ENCODE peak calls at places on chromosome 13, in ten cellular contexts. H, R, T, N, L, S, X, I, K and V are unnamed samples.
A peak's percentile ranks its signal among the peaks of the same experiment; 100 is the strongest.

GRCh38 chr13:38636756-38637155 is 50.1 kb upstream of the FREM2 start:
- DNase-seq in H (no peak), R (no peak), T (peak; percentile 20), N (no peak), L (no peak), S (no peak), X (peak; percentile 67), I (no peak), K (no peak), V (no peak)

GRCh38 chr13:106295971-106296370 is 239.5 kb downstream of the EFNB2 start:
- DNase-seq in H (no peak), R (no peak), T (no peak), N (no peak), L (no peak), S (no peak), X (no peak), I (no peak), K (no peak), V (no peak)

GRCh38 chr13:49516467-49516866 is 20.7 kb downstream of the PHF11 start:
- DNase-seq in H (no peak), R (no peak), T (no peak), N (no peak), L (no peak), S (no peak), X (no peak), I (no peak), K (no peak), V (no peak)

GRCh38 chr13:114142640-114143490 is 10.4 kb upstream of the RASA3 start:
- DNase-seq in H (peak; percentile 92), R (peak; percentile 64), T (no peak), N (no peak), L (no peak), S (no peak), X (no peak), I (no peak), K (no peak), V (no peak)

GRCh38 chr13:45325806-45326205 is 15.2 kb downstream of the TPT1 start:
- DNase-seq in H (no peak), R (no peak), T (no peak), N (peak; percentile 84), L (no peak), S (peak; percentile 85), X (no peak), I (peak; percentile 62), K (no peak), V (no peak)

GRCh38 chr13:26816876-26817275 is 56.3 kb upstream of the GPR12 start:
- DNase-seq in H (no peak), R (no peak), T (no peak), N (no peak), L (no peak), S (no peak), X (no peak), I (no peak), K (no peak), V (no peak)

GRCh38 chr13:33285420-33286124 is at the start of gene STARD13:
- DNase-seq in H (peak; percentile 82), R (peak; percentile 98), T (peak; percentile 74), N (peak; percentile 98), L (peak; percentile 96), S (peak; percentile 98), X (peak; percentile 88), I (peak; percentile 96), K (peak; percentile 47), V (peak; percentile 59)

GRCh38 chr13:85441364-85441763 is 357.9 kb downstream of the SLITRK6 start:
- DNase-seq in H (no peak), R (no peak), T (no peak), N (no peak), L (no peak), S (no peak), X (no peak), I (no peak), K (no peak), V (no peak)

GRCh38 chr13:60583911-60584753 is 187.1 kb downstream of the TDRD3 start:
- DNase-seq in H (no peak), R (peak; percentile 77), T (no peak), N (peak; percentile 20), L (peak; percentile 49), S (peak; percentile 66), X (no peak), I (no peak), K (no peak), V (no peak)

GRCh38 chr13:99403458-99403971 is 96.3 kb upstream of the GPR183 start:
- DNase-seq in H (no peak), R (no peak), T (no peak), N (no peak), L (no peak), S (no peak), X (peak; percentile 30), I (no peak), K (no peak), V (no peak)

GRCh38 chr13:47545206-47545605 is 455.9 kb downstream of the SUCLA2 start:
- DNase-seq in H (no peak), R (no peak), T (no peak), N (no peak), L (no peak), S (no peak), X (no peak), I (no peak), K (no peak), V (no peak)

GRCh38 chr13:38386421-38386820 is 36.8 kb downstream of the UFM1 start:
- DNase-seq in H (no peak), R (no peak), T (no peak), N (peak; percentile 18), L (no peak), S (peak; percentile 47), X (no peak), I (no peak), K (no peak), V (no peak)

GRCh38 chr13:109795021-109795420 is 8.6 kb upstream of the IRS2 start:
- DNase-seq in H (no peak), R (no peak), T (no peak), N (no peak), L (no peak), S (no peak), X (no peak), I (no peak), K (no peak), V (no peak)

GRCh38 chr13:23928985-23929384 is 31.7 kb upstream of the C1QTNF9B start:
- DNase-seq in H (no peak), R (no peak), T (no peak), N (peak; percentile 66), L (peak; percentile 41), S (peak; percentile 71), X (no peak), I (no peak), K (no peak), V (no peak)

GRCh38 chr13:110334256-110334655 is 27.2 kb downstream of the COL4A2 start:
- DNase-seq in H (no peak), R (no peak), T (no peak), N (peak; percentile 39), L (peak; percentile 85), S (no peak), X (no peak), I (no peak), K (no peak), V (no peak)

GRCh38 chr13:62544928-62545327 is 1129.3 kb upstream of the PCDH20 start:
- DNase-seq in H (no peak), R (no peak), T (no peak), N (no peak), L (no peak), S (no peak), X (no peak), I (no peak), K (no peak), V (no peak)
- TF ChIP-seq CTCF in H (no peak), R (peak; percentile 67), T (no peak), N (no peak), L (no peak), S (no peak), X (no peak), I (no peak), K (no peak), V (no peak)

GRCh38 chr13:27825153-27825552 is 32.9 kb downstream of the GSX1 start:
- DNase-seq in H (no peak), R (no peak), T (no peak), N (no peak), L (no peak), S (no peak), X (no peak), I (no peak), K (no peak), V (no peak)

GRCh38 chr13:27827646-27828045 is 35.4 kb downstream of the GSX1 start:
- DNase-seq in H (no peak), R (no peak), T (no peak), N (no peak), L (no peak), S (no peak), X (no peak), I (no peak), K (no peak), V (no peak)

GRCh38 chr13:27824121-27824520 is 31.8 kb downstream of the GSX1 start:
- DNase-seq in H (no peak), R (no peak), T (no peak), N (no peak), L (no peak), S (no peak), X (no peak), I (no peak), K (no peak), V (no peak)

GRCh38 chr13:27830010-27830409 is 37.7 kb downstream of the GSX1 start:
- DNase-seq in H (peak; percentile 92), R (peak; percentile 88), T (peak; percentile 83), N (no peak), L (no peak), S (peak; percentile 30), X (peak; percentile 75), I (peak; percentile 33), K (peak; percentile 84), V (peak; percentile 82)

GRCh38 chr13:27826379-27827353 is 34.4 kb downstream of the GSX1 start:
- DNase-seq in H (peak; percentile 91), R (peak; percentile 96), T (peak; percentile 89), N (peak; percentile 70), L (peak; percentile 77), S (peak; percentile 89), X (peak; percentile 80), I (peak; percentile 78), K (peak; percentile 83), V (peak; percentile 85)
- TF ChIP-seq CTCF in H (peak; percentile 92), R (peak; percentile 96), T (peak; percentile 94), N (peak; percentile 97), L (peak; percentile 81), S (peak; percentile 68), X (peak; percentile 83), I (peak; percentile 67), K (peak; percentile 97), V (peak; percentile 92)

DNA sequence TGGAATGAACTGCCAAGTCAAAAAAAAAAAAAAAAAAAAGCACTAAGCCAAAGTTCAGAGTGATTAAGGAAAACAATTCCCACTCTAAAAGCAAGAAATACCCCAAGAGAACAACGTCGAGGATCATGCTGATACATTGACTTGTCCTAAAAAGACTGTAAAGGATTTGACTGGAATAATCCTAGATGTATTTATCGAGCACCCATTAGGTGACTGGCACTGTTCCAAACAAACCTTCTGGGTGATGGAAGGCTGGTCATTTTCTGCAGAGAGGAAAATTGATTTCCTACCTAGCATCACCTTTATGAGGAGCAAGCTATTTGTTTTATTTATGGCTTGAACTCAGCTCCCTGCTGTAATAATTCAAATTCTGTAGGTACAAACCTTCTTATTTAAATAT is 470.9 kb downstream of the OLFM4 start:
- DNase-seq in H (no peak), R (no peak), T (no peak), N (no peak), L (no peak), S (no peak), X (no peak), I (no peak), K (no peak), V (no peak)
- TF ChIP-seq CTCF in H (no peak), R (no peak), T (no peak), N (no peak), L (no peak), S (no peak), X (no peak), I (no peak), K (no peak), V (no peak)

GRCh38 chr13:40586886-40587285 is 79.6 kb downstream of the FOXO1 start:
- DNase-seq in H (no peak), R (no peak), T (no peak), N (no peak), L (no peak), S (peak; percentile 46), X (no peak), I (no peak), K (no peak), V (no peak)
- TF ChIP-seq CTCF in H (no peak), R (no peak), T (no peak), N (no peak), L (no peak), S (peak; percentile 13), X (no peak), I (no peak), K (no peak), V (no peak)